ENCODE peak calls at places on chromosomes 2 and 18, in five cellular contexts. J is progenitor cell of endocrine pancreas, F is NCI-H774, Q is Calu3, D is GM12892. G is an unnamed sample.

GRCh38 chr2:190627881-190628412 is 20.9 kb upstream of the NAB1 start:
- DNase-seq in F (no peak), Q (no peak), J (no peak), D (peak; percentile 27), G (peak; percentile 11)

GRCh38 chr2:7956126-7956689 is 725.6 kb upstream of the ID2 start:
- DNase-seq in Q (no peak), D (no peak), J (no peak), F (no peak), G (no peak)

GRCh38 chr2:21103274-21103891 is 20.4 kb upstream of the TDRD15 start:
- DNase-seq in J (no peak), Q (no peak), F (peak; percentile 85), D (no peak), G (no peak)

GRCh38 chr2:169768262-169768995 is 30.2 kb upstream of the SSB start:
- DNase-seq in F (no peak), J (no peak), Q (no peak), D (peak; percentile 22), G (no peak)

GRCh38 chr2:28356095-28356911 is 36.4 kb upstream of the FOSL2 start:
- DNase-seq in F (peak; percentile 60), D (no peak), Q (peak; percentile 54), J (no peak), G (no peak)

GRCh38 chr2:113174369-113174735 is 581 bp downstream of the PSD4 start:
- DNase-seq in F (no peak), D (no peak), Q (no peak), J (no peak), G (no peak)

GRCh38 chr2:106098081-106098480 is 96.0 kb downstream of the UXS1 start:
- DNase-seq in Q (peak; percentile 30), J (no peak), D (no peak), F (no peak), G (no peak)

GRCh38 chr18:63090334-63090733 is 229.2 kb downstream of the BCL2 start:
- DNase-seq in F (no peak), Q (no peak), J (no peak), D (no peak), G (no peak)

GRCh38 chr2:27815860-27816438 is 44.4 kb downstream of the MRPL33 start:
- DNase-seq in Q (no peak), F (no peak), D (no peak), J (no peak), G (no peak)

GRCh38 chr2:6647028-6647427 is 218.7 kb downstream of the CMPK2 start:
- DNase-seq in F (no peak), J (no peak), D (no peak), Q (no peak), G (no peak)

GRCh38 chr2:193703411-193703810 is 1508.7 kb upstream of the TMEFF2 start:
- DNase-seq in D (no peak), Q (no peak), J (no peak), F (no peak), G (no peak)

GRCh38 chr2:69143726-69144360 is 130.9 kb downstream of the ANTXR1 start:
- DNase-seq in D (no peak), Q (no peak), F (no peak), J (no peak), G (no peak)

GRCh38 chr18:12327510-12328178 is 19.6 kb downstream of the TUBB6 start:
- DNase-seq in J (peak; percentile 72), Q (peak; percentile 87), D (peak; percentile 66), F (peak; percentile 22), G (peak; percentile 63)

GRCh38 chr2:74414913-74415761 is 6.3 kb downstream of the C2orf81 start:
- DNase-seq in J (no peak), F (no peak), Q (peak; percentile 56), D (no peak), G (peak; percentile 28)

GRCh38 chr2:101041413-101041812 is 39.3 kb downstream of the RPL31 start:
- DNase-seq in J (no peak), F (no peak), Q (no peak), D (no peak), G (no peak)

GRCh38 chr2:145593991-145594702 is 1074.2 kb upstream of the ZEB2 start:
- DNase-seq in D (no peak), J (no peak), F (no peak), Q (peak; percentile 1), G (no peak)

GRCh38 chr18:62339106-62339988 is 14.2 kb downstream of the TNFRSF11A start:
- DNase-seq in J (no peak), Q (no peak), D (no peak), F (no peak), G (no peak)

GRCh38 chr2:36478999-36479398 is 119.0 kb downstream of the FEZ2 start:
- DNase-seq in J (no peak), F (no peak), D (no peak), Q (no peak), G (no peak)

GRCh38 chr2:228828397-228828796 is 442.7 kb downstream of the PID1 start:
- DNase-seq in D (no peak), J (no peak), Q (no peak), F (no peak), G (no peak)

GRCh38 chr2:148796735-148797512 is 78.1 kb upstream of the KIF5C start:
- DNase-seq in F (no peak), J (no peak), Q (no peak), D (no peak), G (no peak)

GRCh38 chr2:73730810-73731209 is 6.3 kb downstream of the TPRKB start:
- DNase-seq in D (no peak), Q (no peak), F (no peak), J (no peak), G (no peak)

GRCh38 chr2:65991864-65992554 is 442.9 kb upstream of the MEIS1 start:
- DNase-seq in D (no peak), F (peak; percentile 17), J (no peak), Q (no peak), G (no peak)

GRCh38 chr18:58501033-58501432 is 127.9 kb downstream of the ALPK2 start:
- DNase-seq in J (no peak), Q (no peak), D (no peak), F (no peak), G (peak; percentile 45)

GRCh38 chr18:65436430-65436829 is 314.4 kb upstream of the CDH7 start:
- DNase-seq in J (no peak), D (no peak), F (no peak), Q (no peak), G (no peak)

GRCh38 chr2:5473596-5473995 is 218.6 kb upstream of the SOX11 start:
- DNase-seq in Q (no peak), J (no peak), D (no peak), F (no peak), G (no peak)

GRCh38 chr2:36338124-36338826 is 17.3 kb upstream of the CRIM1 start:
- DNase-seq in Q (no peak), F (no peak), D (no peak), J (no peak), G (no peak)

GRCh38 chr2:233915133-233915532 is 2.0 kb upstream of the TRPM8 start:
- DNase-seq in D (no peak), J (no peak), F (no peak), Q (no peak), G (no peak)

GRCh38 chr2:205212357-205212756 is 469.9 kb upstream of the NRP2 start:
- DNase-seq in F (no peak), D (no peak), J (no peak), Q (no peak), G (no peak)

GRCh38 chr2:23235292-23235691 is 149.7 kb upstream of the KLHL29 start:
- DNase-seq in D (no peak), F (no peak), J (no peak), Q (no peak), G (no peak)